ENCODE peak calls at places on chromosomes 4 and X, in six cellular contexts. N is neural progenitor cell, B is OCI-LY7, R is GM23248, Y is GM23338, Q is SK-N-SH. S is an unnamed sample. For H3K4me1, the result is how much of the 10 kb centered on the place peaks cover.

GRCh38 chrX:47643926-47644325 is 6.4 kb downstream of the ELK1 start:
- DNase-seq in R (peak), Y (no peak), N (peak), B (no peak), Q (no peak), S (peak)

GRCh38 chr4:90099795-90100194 is 27.4 kb upstream of the CCSER1 start:
- DNase-seq in N (no peak), Q (no peak), Y (no peak), R (peak), B (no peak), S (peak)

GRCh38 chr4:59200992-59201391 is 1999.1 kb upstream of the ADGRL3 start:
- DNase-seq in R (no peak), Y (no peak), Q (no peak), N (no peak), B (no peak), S (no peak)

GRCh38 chr4:78205601-78206000 is 148.5 kb downstream of the FRAS1 start:
- DNase-seq in B (no peak), N (peak), Q (peak), R (no peak), Y (peak), S (no peak)

GRCh38 chr4:183541081-183542045 is 36.5 kb downstream of the ING2 start:
- DNase-seq in R (no peak), B (no peak), Q (no peak), N (peak), Y (peak), S (no peak)

GRCh38 chrX:136457303-136457917 is 30.3 kb upstream of the BRS3 start:
- DNase-seq in B (no peak), Q (no peak), N (no peak), Y (no peak), R (no peak), S (peak)

GRCh38 chrX:132968282-132968681 is 9.9 kb upstream of the HS6ST2 start:
- DNase-seq in Y (peak), Q (no peak), B (no peak), N (no peak), R (no peak), S (no peak)

GRCh38 chr4:142130636-142131035 is 494.3 kb downstream of the IL15 start:
- DNase-seq in Q (no peak), Y (no peak), R (no peak), B (no peak), N (no peak), S (no peak)

GRCh38 chr4:1448589-1449420 is 42.6 kb upstream of the NKX1-1 start:
- DNase-seq in N (no peak), Y (no peak), R (no peak), Q (peak), B (no peak), S (no peak)

GRCh38 chrX:56783450-56783831 is 54.4 kb downstream of the NBDY start:
- DNase-seq in N (peak), R (no peak), Y (peak), Q (peak), B (no peak), S (no peak)

GRCh38 chr4:122921971-122922876 is at the start of gene NUDT6:
- DNase-seq in Q (peak), N (peak), B (peak), Y (peak), R (peak), S (peak)

GRCh38 chr4:153467154-153467896 is 1.2 kb downstream of the TMEM131L start:
- DNase-seq in B (peak), Q (peak), Y (peak), R (peak), N (peak), S (peak)

GRCh38 chr4:57501715-57502114 is 391.5 kb upstream of the IGFBP7 start:
- DNase-seq in Y (peak), R (peak), Q (no peak), N (no peak), B (no peak), S (peak)

GRCh38 chrX:135477576-135477975 is 42.9 kb upstream of the INTS6L start:
- DNase-seq in N (peak), Q (peak), R (peak), B (peak), Y (peak), S (peak)

GRCh38 chr4:123102897-123103489 is 180.6 kb upstream of the NUDT6 start:
- DNase-seq in Q (peak), N (peak), R (peak), B (peak), Y (peak), S (peak)

DNA sequence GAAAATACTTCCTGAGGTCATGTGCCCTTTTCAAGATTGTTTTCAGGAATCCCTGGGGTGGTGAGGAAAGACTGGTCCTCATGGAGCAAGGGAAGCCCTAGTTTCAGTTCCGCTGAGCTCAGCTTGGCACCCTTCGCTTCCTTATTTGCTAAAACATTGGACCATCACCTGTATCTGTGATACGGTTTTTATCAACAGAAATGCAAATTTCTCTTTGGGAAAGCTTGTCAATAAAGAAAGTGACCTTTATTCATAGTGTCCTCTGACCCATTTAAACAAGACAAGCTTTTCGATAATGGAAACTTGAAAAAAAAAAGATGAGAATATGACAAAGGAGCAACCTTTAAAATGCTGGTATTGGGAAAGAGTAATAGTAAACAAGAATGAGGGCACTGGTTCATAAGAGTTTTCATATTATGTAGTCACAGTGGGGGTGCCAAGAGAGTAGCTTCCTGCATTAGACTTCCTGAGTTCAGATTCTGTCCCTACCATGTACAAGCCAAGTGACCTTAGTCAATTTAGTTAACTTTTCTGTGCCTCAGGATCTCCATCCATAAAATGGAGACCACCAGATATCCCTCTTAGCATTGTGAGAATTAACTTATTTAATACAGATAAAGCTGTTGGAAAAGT is 57.0 kb upstream of the RAI2 start:
- DNase-seq in B (no peak), N (no peak), R (no peak), Q (no peak), Y (no peak), S (no peak)
- H3K27ac ChIP-seq in B (no peak), N (no peak), R (no peak), Q (no peak), Y (no peak), S (no peak)

GRCh38 chrX:40099046-40099968 is 1.5 kb upstream of the BCOR start:
- DNase-seq in B (peak), N (peak), Y (peak), Q (peak), R (peak), S (no peak)
- H3K4me1 ChIP-seq in B (half or more), N (under half), Y (under half), Q (under half), R (under half), S (under half)

DNA sequence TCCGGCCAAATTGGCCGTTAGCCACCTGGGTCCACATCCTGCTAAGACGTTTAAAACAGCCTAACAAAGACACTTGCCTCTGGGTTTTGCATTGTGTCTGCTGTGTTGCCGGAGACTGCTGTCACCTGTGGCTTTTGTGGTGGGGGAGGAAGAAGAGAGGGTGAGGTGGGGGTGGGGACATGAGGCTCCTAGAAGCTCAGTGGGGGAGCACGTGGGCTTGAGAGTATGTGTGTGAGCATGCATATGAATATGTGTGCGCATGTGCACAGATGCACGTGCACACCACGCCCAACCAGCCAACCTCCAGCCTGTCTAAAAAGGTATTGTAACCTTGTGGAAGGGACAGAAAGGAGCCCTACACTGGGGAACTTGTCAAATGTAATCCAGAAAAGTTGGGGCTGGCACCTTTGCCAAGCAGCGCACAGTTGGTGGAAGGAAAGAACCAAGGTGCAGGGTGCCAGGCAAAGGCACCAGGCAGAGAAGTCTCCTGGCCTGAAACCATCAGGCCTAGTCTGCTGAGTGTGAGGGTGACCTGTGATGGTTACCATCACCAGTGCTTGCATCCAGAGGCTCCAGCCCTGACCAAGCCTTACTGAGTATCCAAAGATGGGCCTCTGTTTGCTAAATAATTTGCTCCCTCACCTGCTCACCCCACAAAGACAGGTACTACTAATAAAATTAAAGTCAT is 10.1 kb upstream of the SASH3 start:
- DNase-seq in Q (no peak), R (no peak), N (peak), B (peak), Y (no peak), S (no peak)
- TF ChIP-seq EZH2phosphoT487 in Q (no peak), R (no peak), N (no peak), B (no peak), Y (no peak), S (no peak)

GRCh38 chr4:169012049-169012448 is 2.0 kb upstream of the CBR4 start:
- DNase-seq in B (no peak), R (no peak), Q (no peak), Y (no peak), N (no peak), S (no peak)

GRCh38 chr4:169010125-169011023 is at the start of gene CBR4:
- DNase-seq in Q (peak), Y (peak), R (peak), N (peak), B (peak), S (peak)

GRCh38 chr4:169009281-169010124 is 552 bp downstream of the CBR4 start:
- DNase-seq in Q (no peak), Y (peak), N (peak), R (peak), B (peak), S (peak)

GRCh38 chr4:169005453-169006099 is 4.5 kb downstream of the CBR4 start:
- DNase-seq in Y (no peak), B (peak), Q (no peak), N (no peak), R (peak), S (no peak)

DNA sequence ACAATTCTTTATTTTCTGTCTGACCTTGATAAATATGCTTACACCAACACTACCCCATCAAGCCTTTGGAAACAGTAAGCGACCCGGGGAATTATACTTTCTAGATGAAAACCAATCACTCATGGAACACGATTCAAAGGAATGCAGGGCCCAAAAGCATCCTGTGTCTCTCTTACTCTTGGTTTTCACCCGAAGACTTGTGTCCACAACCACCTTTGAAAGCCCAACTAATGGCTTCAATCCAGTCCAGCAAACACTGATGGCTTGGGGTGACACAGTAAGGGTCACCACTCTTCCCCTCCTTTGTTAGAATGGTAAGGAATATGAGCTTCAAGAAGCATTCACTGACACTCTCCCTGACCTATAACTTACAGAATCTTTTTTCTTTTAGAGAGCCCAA is 1.6 kb downstream of the CBR4 start:
- DNase-seq in B (no peak), R (no peak), Y (no peak), Q (no peak), N (peak), S (no peak)
- H3K27ac ChIP-seq in B (no peak), R (no peak), Y (no peak), Q (peak), N (no peak), S (peak)